ENCODE peak calls at places on chromosomes 5 and 9, in eight cellular contexts. K is upper lobe of right lung, S is tibial nerve, C is GM20000, Z is fibroblast of lung, M is osteocyte, H is nephron progenitor cell, X is MM.1S. Q is an unnamed sample.
A peak's percentile ranks its signal among the peaks of the same experiment; 100 is the strongest.

GRCh38 chr5:55900068-55900467 is 48.9 kb downstream of the IL31RA start:
- DNase-seq in S (no peak), M (no peak), Z (no peak), H (no peak), X (no peak), K (no peak), C (no peak), Q (no peak)

GRCh38 chr9:121483049-121483448 is 16.6 kb downstream of the GGTA1 start:
- DNase-seq in X (no peak), H (no peak), S (no peak), M (no peak), Z (no peak), K (no peak), C (no peak), Q (no peak)

GRCh38 chr9:137434498-137435380 is 6.4 kb downstream of the ENTPD8 start:
- DNase-seq in C (no peak), M (no peak), K (peak; percentile 64), S (no peak), Z (no peak), H (peak; percentile 3), X (no peak), Q (no peak)

GRCh38 chr5:80963521-80963895 is 3.3 kb downstream of the RASGRF2 start:
- DNase-seq in C (no peak), X (no peak), K (no peak), H (no peak), S (no peak), Z (peak; percentile 13), M (no peak), Q (no peak)

GRCh38 chr9:8417341-8417740 is 617.8 kb upstream of the DMAC1 start:
- DNase-seq in M (no peak), S (no peak), X (no peak), K (no peak), Z (no peak), H (no peak), C (no peak), Q (no peak)

GRCh38 chr9:123816817-123817472 is 113.0 kb downstream of the DENND1A start:
- DNase-seq in X (no peak), Z (no peak), K (no peak), M (no peak), H (no peak), S (no peak), C (no peak), Q (no peak)

GRCh38 chr5:76695336-76695735 is 20.6 kb upstream of the F2R start:
- DNase-seq in S (no peak), Z (no peak), C (no peak), H (no peak), X (no peak), K (no peak), M (no peak), Q (no peak)

GRCh38 chr9:121883281-121884056 is 209.6 kb downstream of the TTLL11 start:
- DNase-seq in Z (peak; percentile 50), H (no peak), M (no peak), X (no peak), S (no peak), K (no peak), C (no peak), Q (no peak)

GRCh38 chr9:106970219-106970975 is 107.4 kb downstream of the ZNF462 start:
- DNase-seq in M (no peak), H (no peak), Z (peak; percentile 35), X (no peak), S (no peak), K (no peak), C (no peak), Q (no peak)

GRCh38 chr9:73847536-73847935 is 649.6 kb upstream of the RORB start:
- DNase-seq in S (no peak), C (no peak), M (no peak), K (no peak), H (no peak), Z (no peak), X (no peak), Q (no peak)

GRCh38 chr9:21402387-21403247 is 6.3 kb upstream of the IFNA8 start:
- DNase-seq in S (no peak), M (no peak), X (no peak), C (peak; percentile 42), K (no peak), H (peak; percentile 59), Z (no peak), Q (peak; percentile 57)

GRCh38 chr5:175638305-175638704 is 19.6 kb upstream of the HRH2 start:
- DNase-seq in X (no peak), K (no peak), C (no peak), M (no peak), Z (no peak), S (no peak), H (no peak), Q (no peak)

GRCh38 chr5:7094626-7095025 is 301.3 kb upstream of the ADCY2 start:
- DNase-seq in M (no peak), K (no peak), Z (no peak), X (peak; percentile 49), S (no peak), C (no peak), H (peak; percentile 82), Q (no peak)

GRCh38 chr5:28226407-28226806 is 1188.0 kb upstream of the CDH9 start:
- DNase-seq in X (no peak), S (no peak), K (no peak), Z (no peak), C (no peak), M (no peak), H (no peak), Q (no peak)

GRCh38 chr5:131609774-131610173 is 25.3 kb downstream of the RAPGEF6 start:
- DNase-seq in C (no peak), S (no peak), K (no peak), M (no peak), H (no peak), X (no peak), Z (peak; percentile 86), Q (no peak)

GRCh38 chr5:65359981-65360380 is 121.7 kb downstream of the ADAMTS6 start:
- DNase-seq in X (no peak), Z (peak; percentile 23), H (no peak), K (no peak), S (no peak), M (no peak), C (no peak), Q (peak; percentile 22)

GRCh38 chr9:120891255-120891954 is 14.4 kb upstream of the PHF19 start:
- DNase-seq in X (no peak), H (no peak), S (no peak), K (no peak), C (no peak), M (no peak), Z (no peak), Q (no peak)

GRCh38 chr5:142922223-142922952 is 152.2 kb downstream of the ARHGAP26 start:
- DNase-seq in X (peak; percentile 61), M (no peak), S (no peak), Z (peak; percentile 50), C (peak; percentile 29), K (no peak), H (no peak), Q (no peak)
- TF ChIP-seq CTCF in X (peak; percentile 50), M (peak; percentile 61), S (peak; percentile 65), Z (peak; percentile 39), C (peak; percentile 14), K (peak; percentile 45), H (peak; percentile 44), Q (peak; percentile 25)

GRCh38 chr9:13485068-13485596 is 205.6 kb upstream of the MPDZ start:
- DNase-seq in X (no peak), C (no peak), M (no peak), S (peak; percentile 38), Z (peak; percentile 94), K (no peak), H (no peak), Q (no peak)
- TF ChIP-seq CTCF in X (no peak), C (no peak), M (no peak), S (peak; percentile 22), Z (peak; percentile 19), K (no peak), H (no peak), Q (no peak)

DNA sequence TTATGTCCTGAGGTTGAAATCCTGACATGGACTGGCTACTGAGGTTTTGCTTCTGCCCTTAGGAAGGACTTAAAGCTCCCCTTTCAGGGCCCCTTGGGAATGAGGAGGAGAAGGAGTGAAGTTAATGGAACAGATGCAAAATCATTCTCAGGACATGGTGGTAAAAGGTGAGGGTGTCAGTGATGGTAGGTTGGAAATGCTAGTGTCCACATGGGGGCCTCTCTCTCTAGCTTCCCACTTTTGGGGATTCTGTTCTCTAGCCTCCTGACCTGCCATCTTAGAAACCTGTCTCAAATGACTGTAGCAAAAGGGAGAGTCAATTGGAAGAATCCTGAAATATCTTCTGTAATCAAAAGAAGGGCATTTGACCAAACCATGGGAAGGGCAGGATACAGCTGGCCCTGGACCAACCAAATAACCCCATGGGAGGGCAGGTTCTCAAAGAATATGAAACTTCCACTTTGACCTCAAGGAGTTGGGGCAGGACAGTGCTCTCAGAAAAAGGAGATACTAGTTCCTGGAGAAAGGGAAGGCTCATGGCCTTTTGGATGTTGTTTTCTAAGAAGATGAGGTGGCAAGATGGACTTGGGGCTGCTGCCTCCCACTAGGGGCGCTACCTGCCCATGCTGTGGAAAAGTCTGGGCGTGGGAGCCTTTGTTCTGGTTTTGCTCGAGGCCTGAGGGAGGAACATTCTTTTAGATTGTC is 21.2 kb upstream of the MLANA start:
- DNase-seq in X (no peak), S (no peak), K (no peak), M (no peak), Z (no peak), C (peak; percentile 34), H (no peak), Q (peak; percentile 23)
- TF ChIP-seq CTCF in X (peak; percentile 62), S (no peak), K (peak; percentile 17), M (peak; percentile 21), Z (peak; percentile 12), C (peak; percentile 60), H (no peak), Q (no peak)

GRCh38 chr5:13957032-13957645 is 12.7 kb upstream of the DNAH5 start:
- DNase-seq in S (no peak), H (peak; percentile 42), Z (peak; percentile 59), X (peak; percentile 64), K (no peak), M (no peak), C (peak; percentile 33), Q (no peak)
- TF ChIP-seq CTCF in S (peak; percentile 16), H (peak; percentile 72), Z (peak; percentile 73), X (peak; percentile 72), K (peak; percentile 52), M (peak; percentile 77), C (peak; percentile 17), Q (peak; percentile 65)

DNA sequence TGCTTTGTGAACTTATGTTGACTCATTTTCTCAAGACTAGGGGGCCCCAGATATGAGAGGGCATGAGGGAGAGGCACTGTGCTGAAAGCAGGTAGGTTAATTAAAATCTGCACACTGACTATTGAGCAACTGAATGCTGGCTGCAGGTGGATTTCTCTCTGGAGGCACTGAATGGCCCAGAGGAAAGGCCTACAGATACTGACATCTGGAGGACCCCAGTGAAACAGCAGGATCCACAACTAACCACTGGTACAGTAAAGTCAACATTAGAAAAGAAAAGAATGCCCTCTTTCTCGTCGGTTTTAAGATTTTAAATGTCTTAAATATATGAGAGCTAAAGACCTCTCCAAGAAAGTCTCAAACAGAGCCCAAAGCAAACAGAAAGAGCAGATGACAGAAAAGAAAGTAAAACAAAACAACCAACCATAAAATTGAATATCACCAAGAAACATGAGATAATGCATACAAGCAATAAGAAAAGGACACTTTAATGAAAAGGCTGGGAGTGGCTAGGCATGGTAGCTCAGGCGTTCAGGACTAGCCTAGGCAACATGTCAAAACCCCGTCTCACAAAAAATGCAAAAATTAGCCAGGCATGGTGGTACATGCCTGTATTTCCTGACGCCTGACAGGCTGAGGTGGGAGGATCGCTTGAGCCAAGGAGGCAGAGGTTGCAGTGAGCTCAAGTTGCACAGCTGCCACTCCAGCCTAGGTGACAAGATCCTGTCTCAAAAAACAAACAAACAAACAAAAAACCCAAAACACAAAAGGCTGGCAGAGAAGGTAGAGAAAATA is 43.3 kb downstream of the PUM3 start:
- DNase-seq in Z (no peak), M (no peak), C (no peak), K (no peak), X (no peak), H (peak; percentile 14), S (no peak), Q (no peak)
- TF ChIP-seq CTCF in Z (peak; percentile 35), M (peak; percentile 41), C (no peak), K (peak; percentile 10), X (no peak), H (no peak), S (no peak), Q (no peak)

Q was measured in glutamatergic neuron.